ENCODE peak calls at places on chromosomes 2 and 18, in nine cellular contexts. One of them, this sample, is unnamed.

GRCh38 chr2:203714112-203714511 is 7.7 kb downstream of the CD28 start:
- DNase-seq in HCT116: no peak
- DNase-seq in uterus: peak
- DNase-seq in heart right ventricle: no peak
- DNase-seq in GM06990: no peak
- DNase-seq in adipocyte: no peak
- DNase-seq in Karpas-422: no peak
- DNase-seq in skeletal muscle cell: no peak
- DNase-seq in dorsolateral prefrontal cortex: no peak
- DNase-seq in this sample: no peak

GRCh38 chr2:16006537-16007166 is 66.3 kb downstream of the MYCN start:
- DNase-seq in HCT116: no peak
- DNase-seq in uterus: no peak
- DNase-seq in heart right ventricle: no peak
- DNase-seq in GM06990: no peak
- DNase-seq in adipocyte: no peak
- DNase-seq in Karpas-422: no peak
- DNase-seq in skeletal muscle cell: no peak
- DNase-seq in dorsolateral prefrontal cortex: no peak
- DNase-seq in this sample: no peak

GRCh38 chr2:2810504-2810903 is 479.4 kb upstream of the MYT1L start:
- DNase-seq in HCT116: no peak
- DNase-seq in uterus: no peak
- DNase-seq in heart right ventricle: no peak
- DNase-seq in GM06990: no peak
- DNase-seq in adipocyte: no peak
- DNase-seq in Karpas-422: peak
- DNase-seq in skeletal muscle cell: no peak
- DNase-seq in dorsolateral prefrontal cortex: no peak
- DNase-seq in this sample: no peak

GRCh38 chr2:2586068-2586776 is 255.1 kb upstream of the MYT1L start:
- DNase-seq in HCT116: no peak
- DNase-seq in uterus: no peak
- DNase-seq in heart right ventricle: no peak
- DNase-seq in GM06990: no peak
- DNase-seq in adipocyte: no peak
- DNase-seq in Karpas-422: no peak
- DNase-seq in skeletal muscle cell: no peak
- DNase-seq in dorsolateral prefrontal cortex: no peak
- DNase-seq in this sample: no peak

GRCh38 chr2:44275915-44276279 is 617 bp downstream of the SLC3A1 start:
- DNase-seq in HCT116: no peak
- DNase-seq in uterus: no peak
- DNase-seq in heart right ventricle: no peak
- DNase-seq in GM06990: no peak
- DNase-seq in adipocyte: peak
- DNase-seq in Karpas-422: no peak
- DNase-seq in skeletal muscle cell: no peak
- DNase-seq in dorsolateral prefrontal cortex: no peak
- DNase-seq in this sample: peak

GRCh38 chr2:83900859-83901258 is 558.2 kb downstream of the SUCLG1 start:
- DNase-seq in HCT116: no peak
- DNase-seq in uterus: no peak
- DNase-seq in heart right ventricle: no peak
- DNase-seq in GM06990: no peak
- DNase-seq in adipocyte: no peak
- DNase-seq in Karpas-422: no peak
- DNase-seq in skeletal muscle cell: peak
- DNase-seq in dorsolateral prefrontal cortex: no peak
- DNase-seq in this sample: no peak

GRCh38 chr18:37476182-37476581 is 89.4 kb downstream of the CELF4 start:
- DNase-seq in HCT116: peak
- DNase-seq in uterus: no peak
- DNase-seq in heart right ventricle: no peak
- DNase-seq in GM06990: no peak
- DNase-seq in adipocyte: peak
- DNase-seq in Karpas-422: peak
- DNase-seq in skeletal muscle cell: no peak
- DNase-seq in dorsolateral prefrontal cortex: no peak
- DNase-seq in this sample: peak

GRCh38 chr2:30661173-30662107 is 145.8 kb downstream of the CAPN13 start:
- DNase-seq in HCT116: no peak
- DNase-seq in uterus: no peak
- DNase-seq in heart right ventricle: no peak
- DNase-seq in GM06990: no peak
- DNase-seq in adipocyte: no peak
- DNase-seq in Karpas-422: no peak
- DNase-seq in skeletal muscle cell: no peak
- DNase-seq in dorsolateral prefrontal cortex: no peak
- DNase-seq in this sample: no peak

GRCh38 chr2:23824777-23825212 is 102.1 kb downstream of the ATAD2B start:
- DNase-seq in HCT116: peak
- DNase-seq in uterus: no peak
- DNase-seq in heart right ventricle: no peak
- DNase-seq in GM06990: peak
- DNase-seq in adipocyte: peak
- DNase-seq in Karpas-422: peak
- DNase-seq in skeletal muscle cell: no peak
- DNase-seq in dorsolateral prefrontal cortex: no peak
- DNase-seq in this sample: peak

GRCh38 chr2:231190531-231191197 is 7.8 kb upstream of the ARMC9 start:
- DNase-seq in HCT116: no peak
- DNase-seq in uterus: peak
- DNase-seq in heart right ventricle: peak
- DNase-seq in GM06990: no peak
- DNase-seq in adipocyte: no peak
- DNase-seq in Karpas-422: no peak
- DNase-seq in skeletal muscle cell: no peak
- DNase-seq in dorsolateral prefrontal cortex: peak
- DNase-seq in this sample: peak

GRCh38 chr18:55487997-55488396 is 100.0 kb downstream of the TCF4 start:
- DNase-seq in HCT116: no peak
- DNase-seq in uterus: no peak
- DNase-seq in heart right ventricle: no peak
- DNase-seq in GM06990: no peak
- DNase-seq in adipocyte: no peak
- DNase-seq in Karpas-422: no peak
- DNase-seq in skeletal muscle cell: no peak
- DNase-seq in dorsolateral prefrontal cortex: no peak
- DNase-seq in this sample: no peak
- H3K4me3 ChIP-seq in HCT116: no peak
- H3K4me3 ChIP-seq in uterus: no peak
- H3K4me3 ChIP-seq in heart right ventricle: no peak
- H3K4me3 ChIP-seq in GM06990: no peak
- H3K4me3 ChIP-seq in adipocyte: no peak
- H3K4me3 ChIP-seq in Karpas-422: no peak
- H3K4me3 ChIP-seq in skeletal muscle cell: no peak
- H3K4me3 ChIP-seq in dorsolateral prefrontal cortex: no peak
- H3K4me3 ChIP-seq in this sample: no peak

GRCh38 chr2:147464737-147465437 is 379.9 kb upstream of the ACVR2A start:
- DNase-seq in HCT116: no peak
- DNase-seq in uterus: no peak
- DNase-seq in heart right ventricle: no peak
- DNase-seq in GM06990: no peak
- DNase-seq in adipocyte: no peak
- DNase-seq in Karpas-422: no peak
- DNase-seq in skeletal muscle cell: no peak
- DNase-seq in dorsolateral prefrontal cortex: no peak
- DNase-seq in this sample: peak
- H3K4me3 ChIP-seq in HCT116: no peak
- H3K4me3 ChIP-seq in uterus: no peak
- H3K4me3 ChIP-seq in heart right ventricle: no peak
- H3K4me3 ChIP-seq in GM06990: no peak
- H3K4me3 ChIP-seq in adipocyte: no peak
- H3K4me3 ChIP-seq in Karpas-422: no peak
- H3K4me3 ChIP-seq in skeletal muscle cell: no peak
- H3K4me3 ChIP-seq in dorsolateral prefrontal cortex: no peak
- H3K4me3 ChIP-seq in this sample: no peak

DNA sequence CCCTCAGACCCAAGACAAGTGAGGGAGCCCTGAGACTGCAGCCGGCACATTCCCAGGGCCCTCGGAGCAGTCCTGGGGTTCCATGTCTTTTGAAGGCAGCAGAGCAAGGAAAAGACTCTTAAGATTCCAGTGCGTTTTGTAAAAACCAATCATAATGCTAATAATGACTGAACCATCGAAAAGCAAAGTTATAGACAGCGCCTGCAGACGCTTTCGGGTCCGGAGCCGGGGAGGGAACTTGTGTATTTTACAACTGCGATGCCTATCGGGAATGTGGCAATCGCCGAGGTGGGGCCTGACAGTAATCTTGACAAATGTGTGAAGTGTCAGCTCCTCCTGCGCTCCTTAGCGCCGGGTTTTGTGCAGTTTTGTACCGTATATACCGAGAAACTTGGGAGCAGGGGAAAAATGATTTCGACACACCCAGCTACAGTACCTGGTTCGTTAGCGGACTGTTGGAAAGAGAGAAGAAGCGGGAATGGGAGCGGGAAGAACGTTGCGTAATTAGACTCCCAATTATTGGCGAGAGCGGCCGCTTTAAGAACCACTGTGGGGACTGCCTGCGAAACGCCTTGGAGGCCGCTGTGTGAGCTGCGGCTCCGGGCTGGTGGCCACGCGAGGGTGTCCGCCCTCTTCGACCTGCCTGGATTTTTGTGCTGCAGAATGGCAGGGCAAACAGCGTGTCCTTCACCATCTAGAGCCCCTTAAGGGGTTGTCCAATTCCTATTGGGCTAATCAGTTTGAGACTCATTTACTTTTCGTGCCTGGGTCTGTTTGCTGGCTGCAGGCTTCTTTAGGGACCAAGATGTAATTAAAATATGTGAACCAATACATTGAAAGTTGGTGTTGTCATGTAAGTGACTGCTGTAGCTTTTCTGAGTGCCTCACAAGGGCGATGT is 2.4 kb downstream of the EPAS1 start:
- DNase-seq in HCT116: no peak
- DNase-seq in uterus: peak
- DNase-seq in heart right ventricle: peak
- DNase-seq in GM06990: no peak
- DNase-seq in adipocyte: peak
- DNase-seq in Karpas-422: no peak
- DNase-seq in skeletal muscle cell: peak
- DNase-seq in dorsolateral prefrontal cortex: no peak
- DNase-seq in this sample: peak
- H3K4me3 ChIP-seq in HCT116: peak
- H3K4me3 ChIP-seq in uterus: peak
- H3K4me3 ChIP-seq in heart right ventricle: peak
- H3K4me3 ChIP-seq in GM06990: no peak
- H3K4me3 ChIP-seq in adipocyte: peak
- H3K4me3 ChIP-seq in Karpas-422: no peak
- H3K4me3 ChIP-seq in skeletal muscle cell: peak
- H3K4me3 ChIP-seq in dorsolateral prefrontal cortex: peak
- H3K4me3 ChIP-seq in this sample: peak

DNA sequence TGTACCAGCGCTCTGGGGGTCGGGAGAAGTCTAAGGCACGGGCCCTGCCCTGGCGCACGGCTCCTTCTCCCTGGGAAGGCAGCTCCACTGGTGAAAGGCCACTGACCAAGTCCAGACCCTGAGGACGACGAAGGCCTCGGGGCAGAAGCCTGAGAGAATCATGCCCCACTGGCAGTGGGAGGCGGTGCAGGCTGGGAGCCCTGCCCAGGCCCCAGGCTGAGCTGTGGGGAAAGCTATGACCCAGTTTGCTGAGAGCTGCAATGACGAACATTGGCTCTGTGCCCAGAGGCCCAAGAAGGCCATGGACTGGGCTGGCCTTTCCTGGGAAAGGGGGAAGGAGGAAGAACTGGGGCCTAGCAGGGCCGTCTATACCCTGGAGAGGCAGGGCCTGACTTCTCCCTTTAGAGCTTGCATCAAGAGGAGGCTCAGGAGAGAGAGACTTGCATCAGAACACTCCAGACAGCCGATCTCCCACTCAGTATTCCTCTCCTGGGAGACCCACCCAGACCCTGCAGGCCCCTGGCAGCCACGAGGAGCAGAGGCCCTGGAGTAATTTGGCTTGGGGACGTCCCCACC is 32.9 kb downstream of the HS1BP3 start:
- DNase-seq in HCT116: peak
- DNase-seq in uterus: peak
- DNase-seq in heart right ventricle: peak
- DNase-seq in GM06990: no peak
- DNase-seq in adipocyte: peak
- DNase-seq in Karpas-422: no peak
- DNase-seq in skeletal muscle cell: peak
- DNase-seq in dorsolateral prefrontal cortex: peak
- DNase-seq in this sample: peak
- H3K4me3 ChIP-seq in HCT116: no peak
- H3K4me3 ChIP-seq in uterus: no peak
- H3K4me3 ChIP-seq in heart right ventricle: no peak
- H3K4me3 ChIP-seq in GM06990: no peak
- H3K4me3 ChIP-seq in adipocyte: peak
- H3K4me3 ChIP-seq in Karpas-422: no peak
- H3K4me3 ChIP-seq in skeletal muscle cell: no peak
- H3K4me3 ChIP-seq in dorsolateral prefrontal cortex: no peak
- H3K4me3 ChIP-seq in this sample: no peak

GRCh38 chr18:79798346-79798998 is 734 bp downstream of the KCNG2 start:
- DNase-seq in HCT116: no peak
- DNase-seq in uterus: no peak
- DNase-seq in heart right ventricle: no peak
- DNase-seq in GM06990: no peak
- DNase-seq in adipocyte: peak
- DNase-seq in Karpas-422: no peak
- DNase-seq in skeletal muscle cell: no peak
- DNase-seq in dorsolateral prefrontal cortex: no peak
- DNase-seq in this sample: no peak
- H3K4me3 ChIP-seq in HCT116: no peak
- H3K4me3 ChIP-seq in uterus: no peak
- H3K4me3 ChIP-seq in heart right ventricle: peak
- H3K4me3 ChIP-seq in GM06990: no peak
- H3K4me3 ChIP-seq in adipocyte: no peak
- H3K4me3 ChIP-seq in Karpas-422: no peak
- H3K4me3 ChIP-seq in skeletal muscle cell: peak
- H3K4me3 ChIP-seq in dorsolateral prefrontal cortex: peak
- H3K4me3 ChIP-seq in this sample: peak